ENCODE peak calls at places on chromosomes 12 and 14, in ten cellular contexts. V is GM12892, M is adrenal gland, H is right lobe of liver, D is A549, O is uterus, U is body of pancreas, Q is sigmoid colon, P is ovary, F is stomach. T is an unnamed sample.

GRCh38 chr14:72439707-72440106 is 454.2 kb downstream of the DPF3 start:
- DNase-seq in V (no peak), M (no peak), H (no peak), D (no peak), O (no peak), U (no peak), Q (no peak), P (no peak), F (no peak), T (no peak)

GRCh38 chr14:60087664-60088063 is 4.1 kb upstream of the PCNX4 start:
- DNase-seq in V (no peak), M (no peak), H (no peak), D (no peak), O (no peak), U (no peak), Q (no peak), P (no peak), F (no peak), T (no peak)

GRCh38 chr14:69260979-69261605 is 1.1 kb downstream of the GALNT16 start:
- DNase-seq in V (peak; percentile 90), M (peak; percentile 33), H (peak; percentile 66), D (peak; percentile 43), O (no peak), U (peak; percentile 58), Q (no peak), P (no peak), F (peak; percentile 37), T (no peak)

GRCh38 chr12:1115471-1116242 is 124.6 kb downstream of the ERC1 start:
- DNase-seq in V (no peak), M (no peak), H (no peak), D (no peak), O (no peak), U (no peak), Q (no peak), P (no peak), F (no peak), T (no peak)

GRCh38 chr14:99902925-99903324 is 109.7 kb downstream of the EML1 start:
- DNase-seq in V (no peak), M (no peak), H (no peak), D (no peak), O (no peak), U (no peak), Q (no peak), P (no peak), F (no peak), T (no peak)

GRCh38 chr14:90599748-90600507 is 203.1 kb downstream of the CALM1 start:
- DNase-seq in V (no peak), M (peak; percentile 46), H (no peak), D (peak; percentile 35), O (no peak), U (no peak), Q (peak; percentile 53), P (no peak), F (no peak), T (no peak)

GRCh38 chr12:68342966-68343365 is 10.8 kb upstream of the MDM1 start:
- DNase-seq in V (no peak), M (no peak), H (no peak), D (no peak), O (no peak), U (no peak), Q (no peak), P (no peak), F (no peak), T (no peak)

GRCh38 chr14:83463500-83464098 is 1929.9 kb upstream of the SEL1L start:
- DNase-seq in V (no peak), M (peak; percentile 22), H (no peak), D (peak; percentile 28), O (no peak), U (peak; percentile 62), Q (no peak), P (no peak), F (peak; percentile 29), T (no peak)

GRCh38 chr12:130619378-130619970 is 96.6 kb downstream of the RIMBP2 start:
- DNase-seq in V (no peak), M (no peak), H (no peak), D (no peak), O (no peak), U (peak; percentile 26), Q (peak; percentile 25), P (no peak), F (no peak), T (no peak)

GRCh38 chr12:66014818-66015217 is 115.7 kb downstream of the LLPH start:
- DNase-seq in V (no peak), M (no peak), H (no peak), D (peak; percentile 5), O (no peak), U (no peak), Q (no peak), P (no peak), F (no peak), T (no peak)

GRCh38 chr12:8594072-8594471 is 18.6 kb downstream of the AICDA start:
- DNase-seq in V (no peak), M (no peak), H (no peak), D (no peak), O (no peak), U (no peak), Q (no peak), P (no peak), F (no peak), T (no peak)

GRCh38 chr14:103308717-103309616 is 25.1 kb upstream of the EIF5 start:
- DNase-seq in V (no peak), M (no peak), H (peak; percentile 33), D (no peak), O (no peak), U (no peak), Q (no peak), P (no peak), F (no peak), T (no peak)

GRCh38 chr12:47711448-47711847 is 5.6 kb upstream of the RPAP3 start:
- DNase-seq in V (no peak), M (no peak), H (no peak), D (no peak), O (no peak), U (no peak), Q (no peak), P (no peak), F (no peak), T (no peak)

GRCh38 chr12:100675432-100675831 is 101.9 kb downstream of the GAS2L3 start:
- DNase-seq in V (no peak), M (peak; percentile 35), H (no peak), D (no peak), O (no peak), U (peak; percentile 13), Q (no peak), P (peak; percentile 26), F (no peak), T (no peak)

GRCh38 chr14:89365071-89365801 is 51.8 kb downstream of the FOXN3 start:
- DNase-seq in V (peak; percentile 48), M (no peak), H (no peak), D (no peak), O (peak; percentile 34), U (no peak), Q (no peak), P (no peak), F (peak; percentile 31), T (no peak)

GRCh38 chr14:102363182-102363952 is 626 bp downstream of the TECPR2 start:
- DNase-seq in V (peak; percentile 24), M (peak; percentile 56), H (no peak), D (peak; percentile 16), O (no peak), U (no peak), Q (peak; percentile 74), P (no peak), F (peak; percentile 40), T (peak; percentile 89)

GRCh38 chr14:37232907-37233481 is 35.3 kb downstream of the MIPOL1 start:
- DNase-seq in V (no peak), M (no peak), H (no peak), D (peak; percentile 63), O (no peak), U (no peak), Q (no peak), P (no peak), F (no peak), T (no peak)

GRCh38 chr14:34797747-34798583 is 77.2 kb downstream of the BAZ1A start:
- DNase-seq in V (no peak), M (no peak), H (no peak), D (no peak), O (no peak), U (no peak), Q (no peak), P (no peak), F (no peak), T (no peak)

GRCh38 chr14:31926652-31927347 is 150.3 kb upstream of the ARHGAP5 start:
- DNase-seq in V (no peak), M (no peak), H (no peak), D (no peak), O (no peak), U (no peak), Q (no peak), P (no peak), F (no peak), T (no peak)

DNA sequence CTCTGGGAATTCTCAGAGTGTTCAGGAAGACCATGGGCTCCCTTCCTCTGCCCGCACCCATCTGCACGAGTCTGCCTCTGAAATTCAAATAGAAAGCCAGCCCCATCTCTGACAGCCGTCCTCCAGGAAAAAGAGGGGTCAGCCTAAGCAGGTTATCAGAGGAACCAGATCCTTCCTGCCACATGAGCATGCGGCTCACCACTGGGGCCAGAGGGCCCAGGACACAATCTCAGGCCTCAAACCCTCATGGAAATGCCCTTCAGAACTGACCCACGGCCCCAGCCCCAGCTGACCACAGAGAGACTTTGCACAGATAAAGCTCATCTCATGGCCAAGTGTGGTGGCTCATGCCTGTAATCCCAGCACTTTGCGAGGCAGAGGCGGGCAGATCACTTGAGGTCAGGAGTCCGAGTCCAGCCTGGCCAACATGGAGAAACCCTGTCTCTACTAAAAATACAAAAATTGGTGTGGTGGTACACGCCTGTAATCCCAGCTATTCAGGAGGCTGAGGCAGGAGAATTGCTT is 23.2 kb downstream of the PXN start:
- DNase-seq in V (no peak), M (peak; percentile 61), H (no peak), D (no peak), O (no peak), U (no peak), Q (no peak), P (no peak), F (no peak), T (no peak)
- TF ChIP-seq POLR2A in V (no peak), M (no peak), H (no peak), D (no peak), O (no peak), U (no peak), Q (no peak), P (no peak), F (no peak), T (no peak)

GRCh38 chr14:73644531-73645247 is at the start of gene DNAL1:
- DNase-seq in V (peak; percentile 93), M (peak; percentile 90), H (peak; percentile 96), D (peak; percentile 89), O (peak; percentile 90), U (peak; percentile 94), Q (peak; percentile 96), P (peak; percentile 91), F (peak; percentile 94), T (peak; percentile 85)
- TF ChIP-seq POLR2A in V (peak; percentile 84), M (peak; percentile 74), H (peak; percentile 73), D (peak; percentile 90), O (peak; percentile 60), U (peak; percentile 74), Q (peak; percentile 64), P (peak; percentile 61), F (no peak), T (no peak)

GRCh38 chr14:105294142-105294597 is 6.6 kb downstream of the BRF1 start:
- DNase-seq in V (no peak), M (peak; percentile 68), H (no peak), D (no peak), O (no peak), U (peak; percentile 59), Q (no peak), P (no peak), F (no peak), T (no peak)
- TF ChIP-seq POLR2A in V (no peak), M (peak; percentile 29), H (no peak), D (no peak), O (no peak), U (no peak), Q (no peak), P (no peak), F (no peak), T (no peak)

GRCh38 chr12:51368640-51369517 is 22.3 kb downstream of the GALNT6 start:
- DNase-seq in V (peak; percentile 97), M (no peak), H (peak; percentile 68), D (no peak), O (peak; percentile 24), U (peak; percentile 35), Q (no peak), P (no peak), F (peak; percentile 60), T (peak; percentile 43)
- TF ChIP-seq POLR2A in V (peak; percentile 64), M (no peak), H (no peak), D (no peak), O (no peak), U (no peak), Q (no peak), P (no peak), F (no peak), T (no peak)

T was measured in lower leg skin.